ENCODE peak calls at places on chromosome 5, in seven cellular contexts. K is stimulated activated CD4-positive, alpha-beta T cell treated with anti-CD3 and anti-CD28 coated beads, Interleukin-15, amount 100 ng/mL, for 24 hours; Y is hippocampal formation; V is A549; M is left ventricle myocardium inferior; P is CD8-positive, alpha-beta memory T cell; C is non-pigmented ciliary epithelial cell. S is an unnamed sample.

GRCh38 chr5:113608113-113608551 is 94.6 kb downstream of the YTHDC2 start:
- DNase-seq in K (no peak), Y (no peak), V (no peak), M (no peak), P (no peak), C (no peak), S (peak)

GRCh38 chr5:148687427-148687826 is 33.1 kb upstream of the HTR4 start:
- DNase-seq in K (no peak), Y (no peak), V (peak), M (no peak), P (no peak), C (peak), S (peak)

GRCh38 chr5:88769165-88769564 is 113.8 kb downstream of the MEF2C start:
- DNase-seq in K (no peak), Y (no peak), V (no peak), M (no peak), P (no peak), C (no peak), S (peak)

GRCh38 chr5:43785198-43785597 is 182.2 kb downstream of the NNT start:
- DNase-seq in K (no peak), Y (no peak), V (no peak), M (no peak), P (no peak), C (no peak), S (no peak)

GRCh38 chr5:141121985-141122384 is 367 bp downstream of the PCDHB4 start:
- DNase-seq in K (no peak), Y (no peak), V (no peak), M (no peak), P (no peak), C (no peak), S (no peak)

GRCh38 chr5:5103249-5103648 is 36.9 kb upstream of the ADAMTS16 start:
- DNase-seq in K (no peak), Y (no peak), V (no peak), M (no peak), P (no peak), C (no peak), S (peak)

GRCh38 chr5:151005187-151005974 is 15.0 kb upstream of the GPX3 start:
- DNase-seq in K (no peak), Y (no peak), V (no peak), M (peak), P (no peak), C (no peak), S (no peak)

GRCh38 chr5:168415971-168416370 is 70.3 kb upstream of the RARS1 start:
- DNase-seq in K (no peak), Y (no peak), V (no peak), M (no peak), P (no peak), C (no peak), S (no peak)

GRCh38 chr5:912356-913091 is 19.8 kb downstream of the TRIP13 start:
- DNase-seq in K (peak), Y (no peak), V (peak), M (no peak), P (peak), C (peak), S (peak)

GRCh38 chr5:603081-603998 is 8.8 kb upstream of the CEP72 start:
- DNase-seq in K (no peak), Y (no peak), V (no peak), M (no peak), P (no peak), C (no peak), S (no peak)

GRCh38 chr5:121319292-121319691 is 532.4 kb upstream of the FTMT start:
- DNase-seq in K (no peak), Y (no peak), V (no peak), M (no peak), P (no peak), C (no peak), S (no peak)

GRCh38 chr5:32276173-32276853 is 36.4 kb downstream of the MTMR12 start:
- DNase-seq in K (no peak), Y (no peak), V (peak), M (no peak), P (no peak), C (no peak), S (no peak)

GRCh38 chr5:59276886-59277514 is 616.5 kb downstream of the PDE4D start:
- DNase-seq in K (no peak), Y (no peak), V (peak), M (no peak), P (no peak), C (no peak), S (no peak)

GRCh38 chr5:127254729-127255284 is 35.8 kb upstream of the MEGF10 start:
- DNase-seq in K (no peak), Y (no peak), V (peak), M (no peak), P (no peak), C (peak), S (peak)

GRCh38 chr5:62720036-62720441 is 141.4 kb downstream of the LRRC70 start:
- DNase-seq in K (peak), Y (no peak), V (peak), M (no peak), P (no peak), C (no peak), S (peak)

GRCh38 chr5:89303033-89303480 is 420.1 kb upstream of the MEF2C start:
- DNase-seq in K (no peak), Y (no peak), V (no peak), M (no peak), P (no peak), C (no peak), S (no peak)

S was measured in PC-3.